ENCODE peak calls at places on chromosomes 12 and 14, in eight cellular contexts. I, G, K, F, Q, W, J and O are unnamed samples.
A peak's percentile ranks its signal among the peaks of the same experiment; 100 is the strongest.

GRCh38 chr12:57935839-57936512 is 5.4 kb upstream of the ATP23 start:
- DNase-seq in I (peak; percentile 93), G (peak; percentile 96), K (peak; percentile 97), F (peak; percentile 96), Q (peak; percentile 98), W (peak; percentile 89), J (peak; percentile 91), O (peak; percentile 77)

GRCh38 chr12:109934026-109934425 is 34.0 kb downstream of the TCHP start:
- DNase-seq in I (no peak), G (no peak), K (peak; percentile 7), F (peak; percentile 40), Q (no peak), W (no peak), J (peak; percentile 73), O (no peak)

GRCh38 chr14:104383931-104384775 is 195.4 kb upstream of the C14orf180 start:
- DNase-seq in I (no peak), G (peak; percentile 52), K (no peak), F (no peak), Q (no peak), W (no peak), J (no peak), O (peak; percentile 57)

GRCh38 chr12:42140901-42141300 is 3.8 kb downstream of the GXYLT1 start:
- DNase-seq in I (no peak), G (no peak), K (no peak), F (no peak), Q (no peak), W (no peak), J (peak; percentile 37), O (no peak)

GRCh38 chr12:42568952-42569916 is 20.3 kb downstream of the PRICKLE1 start:
- DNase-seq in I (no peak), G (no peak), K (peak; percentile 42), F (peak; percentile 46), Q (peak; percentile 61), W (no peak), J (no peak), O (no peak)

GRCh38 chr12:130880411-130880885 is 8.6 kb downstream of the RAN start:
- DNase-seq in I (no peak), G (peak; percentile 24), K (no peak), F (no peak), Q (peak; percentile 38), W (no peak), J (no peak), O (no peak)

GRCh38 chr12:88896958-88897357 is 316.7 kb upstream of the KITLG start:
- DNase-seq in I (no peak), G (no peak), K (no peak), F (no peak), Q (no peak), W (no peak), J (no peak), O (no peak)

GRCh38 chr12:80868576-80868975 is 69.2 kb downstream of the LIN7A start:
- DNase-seq in I (no peak), G (no peak), K (no peak), F (no peak), Q (no peak), W (no peak), J (no peak), O (no peak)

GRCh38 chr12:122022393-122023338 is 982 bp downstream of the BCL7A start:
- DNase-seq in I (no peak), G (no peak), K (peak; percentile 79), F (peak; percentile 27), Q (peak; percentile 55), W (no peak), J (peak; percentile 48), O (no peak)

GRCh38 chr12:122021193-122021821 is 377 bp upstream of the BCL7A start:
- DNase-seq in I (peak; percentile 31), G (peak; percentile 76), K (peak; percentile 60), F (peak; percentile 25), Q (peak; percentile 37), W (peak; percentile 37), J (peak; percentile 49), O (peak; percentile 88)

GRCh38 chr12:122024132-122024785 is 2.6 kb downstream of the BCL7A start:
- DNase-seq in I (no peak), G (no peak), K (peak; percentile 44), F (peak; percentile 54), Q (peak; percentile 58), W (no peak), J (no peak), O (no peak)

GRCh38 chr12:122021822-122022392 is at the start of gene BCL7A:
- DNase-seq in I (peak; percentile 76), G (peak; percentile 89), K (peak; percentile 86), F (peak; percentile 79), Q (peak; percentile 77), W (peak; percentile 70), J (peak; percentile 79), O (peak; percentile 65)

DNA sequence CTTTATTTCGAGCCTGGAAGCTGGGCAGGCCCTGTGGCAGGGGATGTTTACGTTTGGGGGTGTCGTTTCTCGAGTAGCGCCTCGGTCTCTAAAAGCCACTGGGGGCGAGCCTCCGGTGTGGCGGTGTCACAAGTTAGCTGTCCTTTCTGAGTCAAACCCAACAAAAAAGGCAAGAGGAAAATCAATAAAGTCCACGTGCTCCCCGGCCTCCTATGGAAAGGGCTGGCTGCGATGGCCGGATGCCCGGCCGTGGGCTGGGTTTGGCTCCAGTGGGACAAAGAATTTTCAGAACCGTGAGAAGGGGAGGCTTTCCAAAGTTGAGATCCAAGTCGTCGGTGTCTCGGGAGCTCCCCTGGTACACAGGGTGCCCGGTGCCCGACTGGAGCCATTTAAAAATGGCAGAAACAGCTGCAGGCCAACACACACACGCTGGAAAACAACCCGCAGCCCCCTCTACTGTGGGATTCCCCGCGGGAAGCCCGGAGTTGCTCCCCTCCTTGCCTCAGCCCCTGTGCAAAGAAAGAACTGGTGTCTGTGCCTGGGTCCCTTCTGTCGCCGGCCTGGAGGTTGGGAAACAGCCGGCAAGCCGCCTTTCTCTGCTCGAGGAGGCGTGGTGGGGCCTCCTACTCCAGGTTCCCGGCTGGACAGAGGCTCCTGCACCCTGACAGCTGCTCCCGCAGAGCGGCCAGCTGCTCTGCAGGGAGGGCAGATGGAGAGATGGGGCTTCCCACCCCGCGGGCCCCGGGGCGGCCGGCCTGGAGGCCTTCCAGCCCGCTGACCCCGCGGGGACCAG is 1.9 kb downstream of the BCL7A start:
- DNase-seq in I (peak; percentile 60), G (peak; percentile 87), K (peak; percentile 63), F (peak; percentile 91), Q (peak; percentile 69), W (peak; percentile 76), J (peak; percentile 89), O (peak; percentile 59)
- TF ChIP-seq POLR2A in I (peak; percentile 18), G (no peak), K (no peak), F (peak; percentile 64), Q (no peak), W (peak; percentile 26), J (peak; percentile 49), O (peak; percentile 27)

GRCh38 chr14:31024577-31025334 is 693 bp upstream of the AP4S1 start:
- DNase-seq in I (no peak), G (no peak), K (no peak), F (no peak), Q (no peak), W (no peak), J (no peak), O (no peak)

GRCh38 chr14:31027847-31028246 is 1.7 kb upstream of the STRN3 start:
- DNase-seq in I (no peak), G (no peak), K (no peak), F (no peak), Q (no peak), W (no peak), J (no peak), O (no peak)

GRCh38 chr14:31025335-31026075 is at the start of gene AP4S1:
- DNase-seq in I (peak; percentile 55), G (peak; percentile 75), K (peak; percentile 87), F (peak; percentile 31), Q (peak; percentile 58), W (peak; percentile 52), J (peak; percentile 75), O (peak; percentile 91)

GRCh38 chr14:31026076-31026394 is at the start of gene STRN3:
- DNase-seq in I (no peak), G (no peak), K (no peak), F (no peak), Q (no peak), W (no peak), J (no peak), O (peak; percentile 93)

DNA sequence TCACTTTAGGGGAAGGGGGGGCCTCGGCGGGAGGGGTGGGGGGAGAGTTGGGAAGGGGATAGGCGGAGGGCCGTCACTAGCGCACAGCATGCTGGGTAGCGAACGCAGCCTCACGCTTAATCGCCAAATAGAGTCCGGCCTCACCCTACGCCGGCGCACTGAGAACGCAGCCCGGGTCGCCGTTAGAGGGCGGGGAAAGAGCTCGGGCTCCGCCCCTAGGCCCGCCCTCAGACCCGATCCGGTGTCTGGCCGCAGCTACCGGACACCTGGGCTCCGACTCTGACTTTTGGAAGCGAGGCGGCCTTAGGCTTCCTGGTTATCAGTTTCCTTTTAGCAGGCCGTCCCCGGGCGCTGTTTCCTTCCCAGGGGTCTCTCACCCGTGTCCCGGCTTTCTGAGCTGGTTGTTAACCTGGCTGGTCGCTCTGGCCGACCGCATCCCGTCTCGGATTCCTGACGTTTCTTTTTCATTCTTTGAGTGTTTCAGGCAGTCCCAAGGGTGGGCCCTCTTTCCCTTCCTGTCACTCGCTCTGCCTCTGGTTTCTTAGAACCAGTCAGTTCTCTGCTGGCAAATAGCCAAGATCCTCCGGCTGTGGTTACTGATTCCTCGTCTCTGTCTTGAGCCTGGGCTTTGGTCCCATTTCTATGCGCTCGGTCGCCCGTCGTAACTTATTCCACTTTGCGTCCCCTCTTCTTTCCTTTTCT is 367 bp upstream of the STRN3 start:
- DNase-seq in I (peak; percentile 97), G (peak; percentile 99), K (peak; percentile 99), F (peak; percentile 98), Q (peak; percentile 96), W (peak; percentile 98), J (peak; percentile 97), O (peak; percentile 98)
- TF ChIP-seq POLR2A in I (peak; percentile 80), G (peak; percentile 69), K (peak; percentile 95), F (peak; percentile 43), Q (peak; percentile 88), W (peak; percentile 74), J (no peak), O (peak; percentile 85)

GRCh38 chr12:12892670-12893290 is 1.4 kb downstream of the GPRC5A start:
- DNase-seq in I (peak; percentile 39), G (no peak), K (no peak), F (no peak), Q (no peak), W (no peak), J (peak; percentile 91), O (peak; percentile 78)

GRCh38 chr12:12890492-12890814 is 909 bp upstream of the GPRC5A start:
- DNase-seq in I (no peak), G (no peak), K (no peak), F (peak; percentile 55), Q (no peak), W (no peak), J (peak; percentile 83), O (peak; percentile 77)

GRCh38 chr12:12889701-12890100 is 1.7 kb upstream of the GPRC5A start:
- DNase-seq in I (no peak), G (no peak), K (no peak), F (no peak), Q (no peak), W (no peak), J (no peak), O (no peak)

GRCh38 chr12:12891646-12892355 is 439 bp downstream of the GPRC5A start:
- DNase-seq in I (no peak), G (no peak), K (no peak), F (no peak), Q (no peak), W (no peak), J (peak; percentile 48), O (no peak)

GRCh38 chr12:12890815-12891645 is at the start of gene GPRC5A:
- DNase-seq in I (peak; percentile 92), G (peak; percentile 95), K (peak; percentile 59), F (peak; percentile 93), Q (peak; percentile 51), W (peak; percentile 94), J (peak; percentile 98), O (peak; percentile 93)
- TF ChIP-seq POLR2A in I (peak; percentile 97), G (peak; percentile 78), K (no peak), F (peak; percentile 48), Q (no peak), W (peak; percentile 80), J (peak; percentile 98), O (peak; percentile 21)

DNA sequence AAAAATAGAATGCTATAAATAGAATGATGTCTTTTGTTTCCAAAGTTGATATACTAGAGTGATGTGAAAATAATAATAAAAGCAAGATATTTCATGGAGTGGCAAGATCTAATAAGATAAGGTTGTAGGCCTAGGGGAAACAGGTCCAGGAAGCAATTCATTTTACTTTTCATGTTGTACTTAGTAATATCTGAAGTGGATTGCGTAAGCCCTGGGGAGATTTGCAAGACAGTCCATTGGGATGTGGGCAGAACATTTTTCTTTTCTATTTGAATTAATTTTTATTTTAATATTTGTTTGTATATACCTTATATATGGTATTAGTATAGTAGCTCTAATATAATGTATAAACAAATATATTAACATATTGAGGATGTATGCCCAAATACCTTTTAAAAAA is 7.5 kb downstream of the NUBPL start:
- DNase-seq in I (no peak), G (no peak), K (no peak), F (no peak), Q (no peak), W (no peak), J (no peak), O (peak; percentile 22)
- TF ChIP-seq POLR2A in I (no peak), G (no peak), K (no peak), F (no peak), Q (no peak), W (no peak), J (no peak), O (no peak)